ENCODE peak calls at places on chromosomes 5 and 9, in four cellular contexts. N is K562, Q is A549, V is HepG2. K is an unnamed sample.

GRCh38 chr5:132459031-132459982 is 31.3 kb downstream of the IRF1 start:
- DNase-seq in N (peak; percentile 56), V (no peak), Q (no peak), K (no peak)

GRCh38 chr9:88952086-88952615 is 39.1 kb upstream of the S1PR3 start:
- DNase-seq in V (no peak), N (no peak), Q (no peak), K (no peak)

GRCh38 chr9:17131494-17131893 is 3.3 kb upstream of the CNTLN start:
- DNase-seq in V (no peak), N (no peak), Q (no peak), K (no peak)

GRCh38 chr9:135561391-135562234 is at the start of gene PAEP:
- DNase-seq in Q (no peak), V (peak; percentile 56), N (peak; percentile 31), K (no peak)

GRCh38 chr5:119323630-119324000 is 32.2 kb upstream of the TNFAIP8 start:
- DNase-seq in N (no peak), V (no peak), Q (no peak), K (no peak)

GRCh38 chr5:56838409-56839039 is 23.2 kb downstream of the MAP3K1 start:
- DNase-seq in Q (peak; percentile 25), V (peak; percentile 33), N (no peak), K (no peak)

GRCh38 chr9:130240410-130241197 is 25.0 kb upstream of the HMCN2 start:
- DNase-seq in N (peak; percentile 77), V (peak; percentile 72), Q (peak; percentile 68), K (no peak)

GRCh38 chr5:56359429-56359781 is 126.3 kb upstream of the ANKRD55 start:
- DNase-seq in N (no peak), Q (no peak), V (no peak), K (no peak)

GRCh38 chr5:138536665-138537315 is 6.2 kb downstream of the ETF1 start:
- DNase-seq in Q (no peak), N (peak; percentile 43), V (peak; percentile 43), K (peak; percentile 43)

GRCh38 chr5:147853372-147853987 is 22.0 kb upstream of the SPINK1 start:
- DNase-seq in V (no peak), N (no peak), Q (no peak), K (no peak)

GRCh38 chr5:112174959-112175594 is 244.0 kb downstream of the EPB41L4A start:
- DNase-seq in N (peak; percentile 60), Q (peak; percentile 47), V (peak; percentile 18), K (no peak)

GRCh38 chr5:178309271-178310008 is 76.8 kb upstream of the PHYKPL start:
- DNase-seq in N (no peak), V (no peak), Q (no peak), K (no peak)

GRCh38 chr5:9440517-9440916 is 105.4 kb downstream of the SEMA5A start:
- DNase-seq in N (no peak), Q (no peak), V (no peak), K (no peak)

GRCh38 chr5:1983919-1984695 is 101.4 kb upstream of the IRX4 start:
- DNase-seq in N (no peak), V (no peak), Q (no peak), K (no peak)

GRCh38 chr5:68544656-68545565 is 329.4 kb downstream of the PIK3R1 start:
- DNase-seq in N (no peak), V (no peak), Q (no peak), K (no peak)

GRCh38 chr5:37660319-37660718 is 179.5 kb downstream of the GDNF start:
- DNase-seq in Q (no peak), V (no peak), N (no peak), K (no peak)

GRCh38 chr5:32566319-32567111 is 18.8 kb upstream of the SUB1 start:
- DNase-seq in N (no peak), Q (no peak), V (peak; percentile 73), K (no peak)

GRCh38 chr5:6826756-6827155 is 113.5 kb downstream of the TENT4A start:
- DNase-seq in Q (no peak), V (no peak), N (no peak), K (no peak)

GRCh38 chr5:55934720-55935119 is 60.0 kb downstream of the IL6ST start:
- DNase-seq in Q (no peak), V (no peak), N (no peak), K (no peak)

GRCh38 chr5:36444582-36444999 is 142.9 kb upstream of the RANBP3L start:
- DNase-seq in N (no peak), Q (no peak), V (no peak), K (no peak)

GRCh38 chr5:58457040-58457439 is 2.8 kb downstream of the PLK2 start:
- DNase-seq in Q (no peak), V (no peak), N (no peak), K (no peak)

GRCh38 chr5:144060598-144060997 is 109.9 kb downstream of the YIPF5 start:
- DNase-seq in Q (no peak), N (no peak), V (no peak), K (no peak)

GRCh38 chr5:125134216-125135081 is 388.0 kb upstream of the ZNF608 start:
- DNase-seq in Q (no peak), N (no peak), V (no peak), K (no peak)

GRCh38 chr5:96177303-96177869 is 215.7 kb upstream of the ELL2 start:
- DNase-seq in V (peak; percentile 40), Q (no peak), N (no peak), K (no peak)

GRCh38 chr5:643811-644271 is 31.7 kb downstream of the CEP72 start:
- DNase-seq in V (no peak), N (no peak), Q (no peak), K (no peak)

GRCh38 chr5:73274870-73275756 is 102.1 kb downstream of the TMEM174 start:
- DNase-seq in Q (no peak), N (no peak), V (no peak), K (no peak)

GRCh38 chr9:22160235-22160634 is 151.1 kb upstream of the CDKN2B start:
- DNase-seq in Q (no peak), V (no peak), N (no peak), K (no peak)

GRCh38 chr5:81212211-81212687 is 20.9 kb upstream of the CKMT2 start:
- DNase-seq in N (no peak), V (no peak), Q (no peak), K (no peak)

GRCh38 chr5:124649548-124650501 is 96.6 kb downstream of the ZNF608 start:
- DNase-seq in Q (no peak), N (peak; percentile 46), V (no peak), K (no peak)

GRCh38 chr9:71822455-71822854 is 54.1 kb upstream of the CEMIP2 start:
- DNase-seq in Q (no peak), V (no peak), N (no peak), K (no peak)

GRCh38 chr9:135789838-135790291 is 87.9 kb downstream of the KCNT1 start:
- DNase-seq in N (no peak), V (no peak), Q (no peak), K (no peak)

GRCh38 chr9:99015890-99016289 is 72.2 kb downstream of the COL15A1 start:
- DNase-seq in V (no peak), N (no peak), Q (no peak), K (no peak)

GRCh38 chr9:109477269-109478203 is 20.6 kb downstream of the PTPN3 start:
- DNase-seq in V (peak; percentile 97), N (no peak), Q (peak; percentile 91), K (no peak)

DNA sequence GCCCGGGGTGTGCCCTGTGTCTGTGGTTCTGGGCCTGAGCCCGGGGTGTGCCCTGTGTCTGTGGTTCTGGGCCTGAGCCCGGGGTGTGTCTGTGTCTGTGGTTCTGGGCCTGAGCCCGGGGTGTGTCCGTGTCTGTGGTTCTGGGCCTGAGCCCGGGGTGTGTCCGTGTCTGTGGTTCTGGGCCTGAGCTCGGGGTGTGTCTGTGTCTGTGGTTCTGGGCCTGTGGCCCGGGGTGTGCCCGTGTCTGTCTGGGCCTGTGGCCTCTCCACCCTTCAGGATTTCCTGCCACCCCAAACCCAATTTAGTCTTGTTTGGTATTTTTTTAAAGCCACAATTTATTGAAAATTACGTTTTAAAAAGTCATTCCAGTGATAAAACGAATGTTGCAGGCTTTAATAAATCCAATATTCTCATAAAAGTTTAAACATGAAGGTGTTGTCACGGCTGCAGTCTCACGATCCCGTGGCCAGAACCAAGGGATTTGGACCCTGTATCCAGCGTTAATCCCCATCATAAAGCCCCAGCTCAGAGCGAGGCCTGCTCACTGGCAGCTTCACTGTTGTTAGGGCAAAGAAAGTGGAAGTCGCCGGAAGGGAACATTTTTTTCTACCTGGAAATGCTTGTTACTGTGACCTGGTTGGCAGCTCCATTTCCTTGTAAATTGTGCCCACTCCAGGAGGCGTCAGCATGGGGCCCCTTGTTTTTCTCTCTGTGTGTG is 104.8 kb downstream of the EHMT1 start:
- DNase-seq in N (no peak), Q (no peak), V (no peak), K (no peak)
- TF ChIP-seq PHF8 in N (no peak), Q (no peak), V (no peak), K (no peak)

DNA sequence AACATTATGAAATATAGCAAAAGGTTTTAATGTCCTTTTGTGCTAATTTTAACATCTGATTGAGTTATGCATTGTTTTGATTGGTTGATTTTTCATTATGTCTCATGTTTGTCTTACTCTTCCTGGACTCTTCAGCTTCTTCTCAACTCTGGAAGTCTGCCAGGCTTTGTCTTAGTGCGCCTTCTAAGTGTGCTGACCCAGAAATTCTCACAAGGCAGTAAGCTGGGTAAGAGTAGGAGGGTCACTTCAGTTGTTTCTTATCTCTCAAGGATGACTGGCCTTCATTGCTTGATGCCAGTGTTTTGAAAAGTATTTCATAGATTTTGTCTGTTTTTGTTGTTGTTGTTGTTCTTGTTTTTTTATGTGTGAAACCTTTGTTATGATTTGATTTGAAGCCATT is 59.2 kb downstream of the RIC1 start:
- DNase-seq in N (peak; percentile 30), Q (no peak), V (no peak), K (no peak)
- TF ChIP-seq PHF8 in N (no peak), Q (no peak), V (no peak), K (no peak)

DNA sequence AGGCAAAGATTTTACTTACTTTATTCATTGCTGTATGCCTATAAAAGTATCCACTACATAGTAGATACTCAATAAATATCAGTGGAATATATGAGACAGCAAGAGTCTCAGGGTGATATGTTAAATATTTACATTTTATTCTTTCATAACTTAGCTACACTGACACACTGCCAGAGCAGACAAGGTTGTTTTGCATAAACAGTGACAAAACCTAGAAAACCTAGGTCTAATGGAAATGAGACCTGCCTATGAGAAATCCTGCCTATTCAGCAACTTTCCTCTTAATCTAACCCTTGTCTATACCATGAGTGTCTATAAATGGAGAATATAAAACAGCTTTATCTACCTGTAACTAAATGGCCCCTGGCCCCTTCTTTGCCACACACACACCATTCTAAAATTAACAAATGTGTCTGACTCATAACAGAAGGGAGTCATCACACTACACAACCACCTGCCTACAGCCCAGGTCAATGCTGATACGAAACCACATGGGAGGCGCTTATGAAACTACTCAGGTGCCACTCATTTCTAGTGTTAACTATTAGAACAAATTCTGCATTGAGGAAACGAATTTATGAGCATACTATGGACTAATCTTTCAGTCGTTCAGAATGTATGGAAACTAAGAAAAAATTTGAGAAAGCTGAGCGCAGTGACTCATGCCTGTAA is 60.3 kb downstream of the UBAP2 start:
- DNase-seq in N (no peak), Q (no peak), V (no peak), K (no peak)
- TF ChIP-seq PHF8 in N (no peak), Q (no peak), V (no peak), K (no peak)

GRCh38 chr9:134224130-134224826 is 59.9 kb upstream of the RNU6ATAC start:
- DNase-seq in V (no peak), N (no peak), Q (no peak), K (no peak)

GRCh38 chr9:134221273-134222017 is 57.1 kb upstream of the RNU6ATAC start:
- DNase-seq in V (no peak), Q (no peak), N (no peak), K (no peak)

GRCh38 chr9:134222018-134222573 is 57.7 kb upstream of the RNU6ATAC start:
- DNase-seq in N (no peak), V (no peak), Q (no peak), K (no peak)

GRCh38 chr9:134223601-134224122 is 59.3 kb upstream of the RNU6ATAC start:
- DNase-seq in Q (no peak), N (no peak), V (no peak), K (no peak)

GRCh38 chr9:134223091-134223490 is 58.7 kb upstream of the RNU6ATAC start:
- DNase-seq in V (peak; percentile 15), N (no peak), Q (no peak), K (no peak)
- TF ChIP-seq PHF8 in V (no peak), N (no peak), Q (no peak), K (no peak)

K was measured in H1.